ENCODE peak calls at places on chromosomes 6 and 20, in four cellular contexts. U is Peyer's patch; L is HuH-7.5; N is activated naive CD8-positive, alpha-beta T cell treated with anti-CD3 and anti-CD28 coated beads, Interleukin-2, amount 50 U/mL, for 24 hours. I is an unnamed sample.

GRCh38 chr6:29627762-29628418 is 5.1 kb downstream of the GABBR1 start:
- DNase-seq in U (peak), N (peak), L (peak), I (peak)

GRCh38 chr20:24309596-24309995 is 159.8 kb upstream of the SYNDIG1 start:
- DNase-seq in U (no peak), N (no peak), L (no peak), I (no peak)

GRCh38 chr20:23700931-23701330 is 12.1 kb upstream of the CST4 start:
- DNase-seq in L (no peak), N (no peak), U (no peak), I (no peak)

GRCh38 chr6:157086632-157087031 is 236.7 kb downstream of the TMEM242 start:
- DNase-seq in U (no peak), L (no peak), N (no peak), I (no peak)

GRCh38 chr6:28134716-28135115 is 7.0 kb upstream of the ZKSCAN8 start:
- DNase-seq in U (no peak), N (no peak), L (no peak), I (no peak)

GRCh38 chr6:35534396-35535170 is 21.9 kb upstream of the TULP1 start:
- DNase-seq in N (no peak), L (no peak), U (no peak), I (no peak)

GRCh38 chr20:20761302-20761701 is 48.9 kb upstream of the RALGAPA2 start:
- DNase-seq in L (no peak), U (no peak), N (no peak), I (no peak)

GRCh38 chr6:7332090-7332745 is 19.2 kb upstream of the SSR1 start:
- DNase-seq in U (no peak), N (no peak), L (no peak), I (no peak)

GRCh38 chr20:10094566-10095173 is 59.9 kb downstream of the ANKEF1 start:
- DNase-seq in U (no peak), N (no peak), L (no peak), I (no peak)

GRCh38 chr6:51934098-51934497 is 153.3 kb downstream of the PKHD1 start:
- DNase-seq in L (peak), N (no peak), U (no peak), I (no peak)

GRCh38 chr6:2021713-2022125 is 223.7 kb downstream of the GMDS start:
- DNase-seq in N (no peak), L (no peak), U (peak), I (no peak)

GRCh38 chr20:62805365-62805710 is 703 bp downstream of the OGFR start:
- DNase-seq in L (no peak), N (no peak), U (no peak), I (no peak)

I was measured in naive thymus-derived CD4-positive, alpha-beta T cell.